ENCODE peak calls at places on chromosomes 4 and X, in four cellular contexts. T, B, O and J are unnamed samples.

GRCh38 chr4:61211781-61212180 is 11.7 kb downstream of the ADGRL3 start:
- DNase-seq in T (no peak), O (no peak), B (no peak), J (peak)

GRCh38 chrX:42119076-42119475 is 195.7 kb upstream of the CASK start:
- DNase-seq in O (no peak), B (no peak), T (no peak), J (peak)

GRCh38 chr4:122117743-122118142 is 34.4 kb upstream of the BLTP1 start:
- DNase-seq in B (no peak), O (no peak), T (no peak), J (no peak)

GRCh38 chr4:161564230-161564834 is 599.5 kb downstream of the FSTL5 start:
- DNase-seq in O (no peak), B (no peak), T (no peak), J (peak)

GRCh38 chr4:26141916-26142638 is 178.7 kb upstream of the RBPJ start:
- DNase-seq in O (no peak), T (peak), B (no peak), J (peak)

GRCh38 chr4:139769355-139769754 is 103.7 kb downstream of the MGST2 start:
- DNase-seq in T (no peak), B (no peak), O (no peak), J (no peak)

GRCh38 chr4:10079951-10080873 is 36.4 kb downstream of the WDR1 start:
- DNase-seq in O (no peak), B (no peak), T (no peak), J (no peak)

GRCh38 chrX:39946822-39947221 is 150.9 kb downstream of the BCOR start:
- DNase-seq in O (no peak), B (no peak), T (no peak), J (peak)

GRCh38 chrX:102899940-102900916 is 36.8 kb upstream of the RAB40AL start:
- DNase-seq in O (peak), B (no peak), T (no peak), J (peak)

GRCh38 chr4:154928640-154929257 is 147.7 kb downstream of the RBM46 start:
- DNase-seq in B (no peak), O (peak), T (no peak), J (peak)

GRCh38 chrX:115367455-115367854 is 77.9 kb downstream of the LUZP4 start:
- DNase-seq in T (no peak), B (no peak), O (no peak), J (peak)

GRCh38 chr4:177107288-177107901 is 202.3 kb upstream of the NEIL3 start:
- DNase-seq in O (no peak), B (no peak), T (no peak), J (no peak)

GRCh38 chr4:16026155-16026761 is 57.6 kb downstream of the PROM1 start:
- DNase-seq in B (no peak), O (peak), T (no peak), J (peak)

GRCh38 chr4:169089004-169089403 is 78.9 kb upstream of the CBR4 start:
- DNase-seq in B (no peak), T (no peak), O (no peak), J (no peak)

GRCh38 chr4:51868449-51868847 is 25.5 kb downstream of the DCUN1D4 start:
- DNase-seq in O (no peak), B (no peak), T (no peak), J (no peak)